ENCODE peak calls at places on chromosomes 11 and 22, in four cellular contexts. K is adrenal gland, N is cardiac muscle cell, V is A673. R is an unnamed sample.

GRCh38 chr22:31344369-31345330 is 1.5 kb downstream of the PATZ1 start:
- DNase-seq in K (peak; percentile 37), N (peak; percentile 5), V (peak; percentile 22), R (peak; percentile 12)

GRCh38 chr11:79390923-79391322 is 49.9 kb downstream of the TENM4 start:
- DNase-seq in N (no peak), K (no peak), V (no peak), R (no peak)

GRCh38 chr11:29009426-29009825 is 901.2 kb downstream of the METTL15 start:
- DNase-seq in K (no peak), V (peak; percentile 81), N (no peak), R (no peak)

GRCh38 chr11:61024938-61025818 is 53.7 kb downstream of the CD6 start:
- DNase-seq in V (no peak), K (no peak), N (no peak), R (no peak)

GRCh38 chr22:28702891-28703290 is 23.3 kb upstream of the TTC28 start:
- DNase-seq in K (no peak), V (no peak), N (no peak), R (no peak)

GRCh38 chr11:45409587-45409986 is 123.4 kb upstream of the SYT13 start:
- DNase-seq in V (no peak), N (no peak), K (no peak), R (no peak)

GRCh38 chr22:50114221-50114981 is 24.6 kb downstream of the MOV10L1 start:
- DNase-seq in K (no peak), V (no peak), N (peak; percentile 31), R (no peak)

GRCh38 chr22:36234919-36235318 is 4.4 kb downstream of the APOL2 start:
- DNase-seq in K (no peak), N (no peak), V (no peak), R (no peak)

GRCh38 chr11:27864046-27865025 is 164.1 kb upstream of the BDNF start:
- DNase-seq in N (no peak), K (no peak), V (no peak), R (no peak)

GRCh38 chr22:29491012-29491411 is 11.0 kb downstream of the NEFH start:
- DNase-seq in V (no peak), K (no peak), N (no peak), R (no peak)

GRCh38 chr22:39518996-39519680 is 1.2 kb upstream of the ATF4 start:
- DNase-seq in V (peak; percentile 62), K (no peak), N (peak; percentile 55), R (no peak)

GRCh38 chr11:76604081-76604601 is 66.4 kb downstream of the LRRC32 start:
- DNase-seq in K (peak; percentile 24), V (no peak), N (no peak), R (no peak)

GRCh38 chr11:61928606-61929005 is 11.2 kb upstream of the RAB3IL1 start:
- DNase-seq in K (no peak), N (no peak), V (no peak), R (no peak)

DNA sequence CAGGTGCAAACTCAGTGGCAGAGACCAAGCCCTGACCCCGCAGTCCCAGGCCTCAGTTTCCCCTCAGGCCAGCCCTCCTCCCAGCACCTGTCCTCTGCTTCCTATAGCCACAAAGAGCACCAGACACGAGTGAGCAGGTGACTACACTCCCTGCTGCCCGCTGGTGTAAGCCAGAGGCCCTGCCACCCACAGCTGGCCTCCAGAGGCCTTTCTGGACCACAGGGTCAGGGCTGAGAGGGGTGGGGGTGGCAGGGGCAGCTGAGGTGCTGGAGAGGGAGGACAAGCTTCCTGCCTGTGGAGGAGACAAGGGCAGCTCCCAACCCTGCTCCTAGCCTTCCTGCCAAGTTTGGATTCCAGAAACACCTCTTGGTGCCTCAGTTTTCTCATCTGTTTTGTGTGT is 31.3 kb upstream of the WNT7B start:
- DNase-seq in K (no peak), N (no peak), V (no peak), R (no peak)
- TF ChIP-seq CTCF in K (no peak), N (no peak), V (no peak), R (no peak)

GRCh38 chr22:23533771-23534191 is 46.3 kb downstream of the IGLL1 start:
- DNase-seq in N (no peak), V (no peak), K (no peak), R (no peak)

GRCh38 chr22:23531966-23532735 is 47.9 kb downstream of the IGLL1 start:
- DNase-seq in V (no peak), N (no peak), K (no peak), R (no peak)

GRCh38 chr22:23532756-23533155 is 47.3 kb downstream of the IGLL1 start:
- DNase-seq in K (no peak), N (no peak), V (no peak), R (no peak)

GRCh38 chr22:23534201-23534850 is 45.8 kb downstream of the IGLL1 start:
- DNase-seq in V (no peak), N (no peak), K (no peak), R (no peak)

GRCh38 chr22:23533328-23533762 is 46.7 kb downstream of the IGLL1 start:
- DNase-seq in N (peak; percentile 84), V (peak; percentile 33), K (peak; percentile 37), R (peak; percentile 29)
- H3K4me1 ChIP-seq in N (peaks cover 51% of the 10 kb centered on the region), V (no peaks in the 10 kb centered on the region), K (no peaks in the 10 kb centered on the region), R (no peaks in the 10 kb centered on the region)

GRCh38 chr11:110337570-110338193 is 41.3 kb upstream of the RDX start:
- DNase-seq in V (no peak), N (no peak), K (peak; percentile 79), R (no peak)
- TF ChIP-seq CTCF in V (no peak), N (no peak), K (no peak), R (no peak)

DNA sequence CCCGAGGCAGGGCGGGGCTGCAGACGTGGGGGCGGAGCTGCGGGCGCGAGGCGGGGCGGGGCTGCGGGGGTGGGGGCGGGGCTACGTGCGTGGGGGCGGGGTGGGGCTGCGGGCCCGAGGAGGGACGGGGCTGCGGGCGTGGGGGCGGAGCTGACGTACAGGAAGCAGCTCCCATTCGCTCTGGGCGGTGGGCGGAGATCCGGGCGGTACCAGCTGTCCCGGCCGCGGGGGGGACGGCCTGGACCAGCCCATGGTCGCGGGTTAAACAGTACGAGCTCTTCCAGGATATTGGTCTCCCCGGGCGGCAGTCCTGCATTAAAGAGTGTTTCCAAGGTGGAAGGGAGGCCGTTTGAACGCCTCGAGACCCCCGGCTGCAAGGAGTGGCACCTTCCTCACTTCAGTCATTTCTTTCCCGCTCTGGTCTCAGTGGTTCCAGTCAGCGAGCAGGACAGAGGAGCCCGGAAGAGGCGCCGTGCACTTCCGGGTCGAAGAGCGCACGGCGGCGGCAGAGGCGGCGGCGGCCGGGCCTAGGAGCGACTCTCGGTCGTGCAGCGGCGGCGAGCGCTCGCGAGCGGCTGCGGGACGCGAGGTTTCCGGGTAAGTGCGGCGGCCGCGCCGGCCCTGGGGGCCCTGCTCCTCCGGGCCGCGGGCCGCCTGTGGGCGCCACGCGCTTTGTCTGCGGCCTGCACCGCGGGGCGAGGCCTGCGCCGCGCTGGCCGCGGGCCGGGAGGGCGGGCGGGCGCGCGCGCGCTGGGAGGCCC is at the start of gene PHRF1:
- DNase-seq in N (peak; percentile 95), V (peak; percentile 93), K (peak; percentile 98), R (peak; percentile 98)
- H3K4me1 ChIP-seq in N (peaks cover 32% of the 10 kb centered on the region), V (peaks cover 20% of the 10 kb centered on the region), K (peaks cover 39% of the 10 kb centered on the region), R (peaks cover 46% of the 10 kb centered on the region)